ENCODE peak calls at places on chromosomes 7 and 10, in seven cellular contexts. W, T, E, X, G, R and Y are unnamed samples.
A peak's percentile ranks its signal among the peaks of the same experiment; 100 is the strongest.

GRCh38 chr10:104678658-104679057 is 37.6 kb downstream of the SORCS3 start:
- DNase-seq in W (no peak), T (no peak), E (no peak), X (no peak), G (no peak), R (no peak), Y (no peak)

GRCh38 chr10:15201589-15202300 is 33.3 kb upstream of the NMT2 start:
- DNase-seq in W (peak; percentile 50), T (peak; percentile 26), E (no peak), X (peak; percentile 33), G (no peak), R (no peak), Y (no peak)

GRCh38 chr7:12256025-12256570 is 45.0 kb downstream of the TMEM106B start:
- DNase-seq in W (peak; percentile 8), T (no peak), E (no peak), X (no peak), G (no peak), R (no peak), Y (no peak)

GRCh38 chr7:39228946-39229345 is 251.2 kb downstream of the POU6F2 start:
- DNase-seq in W (peak; percentile 0), T (no peak), E (no peak), X (no peak), G (no peak), R (no peak), Y (no peak)

GRCh38 chr10:133068111-133068740 is 19.5 kb upstream of the ADGRA1 start:
- DNase-seq in W (no peak), T (no peak), E (no peak), X (no peak), G (no peak), R (no peak), Y (no peak)

GRCh38 chr7:12674861-12675260 is 12.6 kb upstream of the ARL4A start:
- DNase-seq in W (peak; percentile 61), T (no peak), E (peak; percentile 84), X (no peak), G (peak; percentile 53), R (peak; percentile 20), Y (no peak)

GRCh38 chr7:149872419-149873073 is 1.2 kb upstream of the ATP6V0E2 start:
- DNase-seq in W (peak; percentile 81), T (no peak), E (peak; percentile 81), X (peak; percentile 99), G (peak; percentile 55), R (peak; percentile 91), Y (no peak)

GRCh38 chr10:84537447-84537931 is 209.1 kb downstream of the CCSER2 start:
- DNase-seq in W (peak; percentile 59), T (peak; percentile 40), E (peak; percentile 49), X (peak; percentile 67), G (no peak), R (peak; percentile 89), Y (no peak)

GRCh38 chr7:43721193-43721806 is 8.0 kb downstream of the COA1 start:
- DNase-seq in W (peak; percentile 71), T (no peak), E (peak; percentile 39), X (peak; percentile 23), G (no peak), R (no peak), Y (no peak)

GRCh38 chr10:133052076-133052475 is 35.6 kb upstream of the ADGRA1 start:
- DNase-seq in W (no peak), T (no peak), E (no peak), X (no peak), G (no peak), R (no peak), Y (no peak)

GRCh38 chr7:151038951-151039849 is 9.1 kb upstream of the ASIC3 start:
- DNase-seq in W (peak; percentile 91), T (no peak), E (peak; percentile 67), X (peak; percentile 79), G (no peak), R (peak; percentile 99), Y (no peak)

GRCh38 chr7:101432316-101432715 is 69.6 kb downstream of the COL26A1 start:
- DNase-seq in W (no peak), T (no peak), E (no peak), X (no peak), G (no peak), R (no peak), Y (no peak)

GRCh38 chr7:30412810-30413504 is 65.6 kb downstream of the NOD1 start:
- DNase-seq in W (peak; percentile 83), T (peak; percentile 68), E (peak; percentile 88), X (peak; percentile 66), G (peak; percentile 48), R (peak; percentile 36), Y (peak; percentile 16)

GRCh38 chr7:87574630-87575029 is 26.1 kb downstream of the ABCB1 start:
- DNase-seq in W (peak; percentile 86), T (peak; percentile 27), E (peak; percentile 12), X (no peak), G (no peak), R (no peak), Y (no peak)

GRCh38 chr10:114367676-114368391 is 36.5 kb downstream of the AFAP1L2 start:
- DNase-seq in W (no peak), T (no peak), E (no peak), X (peak; percentile 61), G (no peak), R (no peak), Y (no peak)

GRCh38 chr10:92387289-92387940 is 96.4 kb downstream of the MARCHF5 start:
- DNase-seq in W (peak; percentile 75), T (peak; percentile 62), E (peak; percentile 65), X (peak; percentile 55), G (peak; percentile 94), R (peak; percentile 89), Y (no peak)

DNA sequence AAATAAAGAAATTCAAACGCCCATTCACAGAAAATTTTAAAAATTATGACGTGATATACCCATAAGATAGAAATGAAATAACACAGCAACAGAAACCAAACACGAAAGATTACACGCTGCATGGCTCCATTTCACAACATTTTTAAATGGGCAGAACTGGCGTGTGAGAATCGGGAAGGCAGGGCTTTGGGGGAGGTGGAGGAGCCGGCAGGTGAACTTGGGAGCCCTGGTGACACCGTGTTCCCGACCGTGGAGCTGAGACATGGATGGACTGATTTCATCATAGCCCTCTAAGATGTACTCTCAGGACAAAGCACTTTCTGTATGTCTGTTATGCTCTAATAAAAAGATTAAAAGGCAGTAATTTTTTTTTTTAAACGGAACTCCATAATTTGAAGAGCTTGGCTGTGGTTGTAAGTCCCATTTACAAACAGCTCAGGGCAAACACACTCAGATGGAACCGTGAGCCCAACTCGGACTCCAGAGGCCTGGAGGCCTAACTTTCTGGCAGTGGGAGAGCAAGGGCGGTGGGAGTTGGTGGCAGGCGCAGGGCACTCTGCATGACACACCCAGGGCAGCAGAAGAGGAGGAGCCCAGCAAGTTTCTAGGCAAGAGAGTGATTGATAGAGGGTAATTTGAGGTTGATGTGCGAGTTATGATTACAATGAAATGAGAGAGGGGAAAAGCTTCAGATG is 203.4 kb downstream of the MAD1L1 start:
- DNase-seq in W (no peak), T (no peak), E (no peak), X (no peak), G (no peak), R (no peak), Y (no peak)
- TF ChIP-seq CEBPB in W (no peak), T (no peak), E (no peak), X (no peak), G (no peak), R (no peak), Y (no peak)

GRCh38 chr7:77833136-77833535 is 34.6 kb downstream of the PHTF2 start:
- DNase-seq in W (peak; percentile 23), T (no peak), E (no peak), X (no peak), G (no peak), R (no peak), Y (no peak)
- H3K4me1 ChIP-seq in W (peaks cover 7% of the 10 kb centered on the region), T (peaks cover 13% of the 10 kb centered on the region), E (peaks cover 11% of the 10 kb centered on the region), X (peaks cover 28% of the 10 kb centered on the region), G (peaks cover 3% of the 10 kb centered on the region), R (peaks cover 46% of the 10 kb centered on the region), Y (no peaks in the 10 kb centered on the region)

DNA sequence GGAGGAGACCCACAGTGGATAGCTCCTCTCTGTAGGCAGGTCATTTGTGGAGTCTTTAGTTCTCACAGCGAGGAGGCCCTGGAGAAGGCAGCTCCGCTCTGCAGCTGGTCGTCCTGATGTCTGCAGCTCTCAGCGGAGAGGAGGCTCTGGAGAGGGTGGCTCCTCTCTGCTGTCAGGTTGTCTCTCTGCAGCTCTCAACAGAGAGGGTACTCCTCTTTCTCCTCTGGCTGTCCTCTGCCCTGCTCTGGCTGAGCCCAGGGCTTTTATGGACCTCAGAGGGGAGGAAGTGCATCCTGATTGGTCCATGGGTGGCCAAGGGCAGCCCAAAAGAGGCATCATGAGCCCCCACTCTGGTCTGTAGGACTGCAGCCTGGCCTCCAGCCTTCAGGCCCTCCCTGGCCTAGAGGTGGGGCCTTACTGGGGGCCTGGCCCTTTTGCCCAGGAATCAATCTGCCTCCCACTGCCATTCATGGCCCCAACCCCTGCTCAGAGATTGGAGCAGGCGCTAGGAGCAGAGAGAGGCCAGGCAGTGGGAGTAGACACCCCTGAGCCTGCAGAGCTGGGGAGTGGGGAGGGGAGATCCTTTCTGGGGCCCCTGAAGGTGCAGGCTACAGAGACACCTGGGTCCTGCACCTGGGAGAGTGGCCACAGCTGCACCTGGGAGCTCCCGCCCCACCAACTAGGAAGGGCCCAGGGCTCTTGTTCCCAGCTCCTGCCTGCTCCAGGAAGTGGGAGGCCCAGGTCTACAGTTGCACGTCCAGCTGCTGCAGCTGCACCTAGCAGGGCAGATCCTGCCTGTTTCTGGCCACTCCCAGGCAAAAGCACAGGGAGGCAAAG is 6.6 kb upstream of the DYNC2I1 start:
- DNase-seq in W (no peak), T (no peak), E (peak; percentile 75), X (no peak), G (no peak), R (no peak), Y (no peak)
- TF ChIP-seq CEBPB in W (no peak), T (no peak), E (no peak), X (no peak), G (no peak), R (no peak), Y (no peak)

DNA sequence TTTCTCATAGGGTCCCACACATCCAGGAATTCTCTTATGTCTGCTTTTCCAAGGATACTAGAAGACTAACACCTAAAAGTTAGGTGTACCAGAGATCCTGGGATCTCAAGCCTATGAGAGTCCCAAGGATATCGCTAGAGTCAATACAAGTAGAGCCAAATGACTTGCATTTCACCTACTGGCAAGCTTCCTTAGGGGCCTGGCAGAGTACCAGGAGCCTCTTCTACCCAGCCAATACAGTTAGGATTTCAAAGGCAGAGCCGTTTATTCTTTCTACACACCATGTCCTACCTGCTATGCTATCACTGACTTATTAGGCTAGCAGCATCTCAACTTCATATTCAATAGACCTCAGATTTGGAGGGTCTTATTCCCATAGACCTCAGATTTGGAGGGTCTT is 53.5 kb upstream of the UNC5B start:
- DNase-seq in W (no peak), T (no peak), E (no peak), X (no peak), G (no peak), R (no peak), Y (no peak)
- H3K4me1 ChIP-seq in W (no peaks in the 10 kb centered on the region), T (no peaks in the 10 kb centered on the region), E (no peaks in the 10 kb centered on the region), X (no peaks in the 10 kb centered on the region), G (no peaks in the 10 kb centered on the region), R (peaks cover 10% of the 10 kb centered on the region), Y (no peaks in the 10 kb centered on the region)

GRCh38 chr7:111132833-111133232 is 41.9 kb downstream of the LRRN3 start:
- DNase-seq in W (peak; percentile 39), T (peak; percentile 15), E (no peak), X (no peak), G (no peak), R (no peak), Y (no peak)

GRCh38 chr7:111140091-111140870 is 49.4 kb downstream of the LRRN3 start:
- DNase-seq in W (no peak), T (no peak), E (no peak), X (no peak), G (no peak), R (no peak), Y (no peak)

GRCh38 chr7:111138196-111138569 is 47.3 kb downstream of the LRRN3 start:
- DNase-seq in W (peak; percentile 57), T (peak; percentile 62), E (no peak), X (no peak), G (no peak), R (no peak), Y (peak; percentile 72)

GRCh38 chr7:111137296-111138195 is 46.6 kb downstream of the LRRN3 start:
- DNase-seq in W (peak; percentile 54), T (no peak), E (no peak), X (no peak), G (no peak), R (no peak), Y (no peak)
- TF ChIP-seq CEBPB in W (peak; percentile 60), T (peak; percentile 18), E (no peak), X (no peak), G (no peak), R (no peak), Y (no peak)